ENCODE peak calls at places on chromosome 14, in six cellular contexts. I, S, K, E, J and T are unnamed samples.

GRCh38 chr14:106879241-106879640 is 1352.9 kb downstream of the TMEM121 start:
- DNase-seq in K (peak; percentile 23), E (peak; percentile 72), I (no peak), S (peak; percentile 49), J (peak; percentile 10), T (no peak)

GRCh38 chr14:99604766-99605298 is 825 bp upstream of the CCDC85C start:
- DNase-seq in I (peak; percentile 23), E (peak; percentile 33), K (peak; percentile 56), S (no peak), J (no peak), T (peak; percentile 78)

GRCh38 chr14:104086210-104086660 is 735 bp downstream of the ASPG start:
- DNase-seq in E (peak; percentile 20), K (no peak), J (no peak), S (peak; percentile 19), I (no peak), T (no peak)

GRCh38 chr14:71742491-71742890 is 189.7 kb upstream of the RGS6 start:
- DNase-seq in J (no peak), K (no peak), E (no peak), I (no peak), S (no peak), T (no peak)

GRCh38 chr14:22422238-22422637 is 166.8 kb downstream of the DAD1 start:
- DNase-seq in J (no peak), E (no peak), S (no peak), K (no peak), I (no peak), T (no peak)

GRCh38 chr14:89479802-89480201 is 62.8 kb upstream of the FOXN3 start:
- DNase-seq in S (no peak), K (no peak), J (no peak), I (no peak), E (no peak), T (no peak)

GRCh38 chr14:106846218-106846617 is 1319.8 kb downstream of the TMEM121 start:
- DNase-seq in E (no peak), S (no peak), K (no peak), J (no peak), I (no peak), T (no peak)

GRCh38 chr14:99430491-99430890 is 50.2 kb downstream of the SETD3 start:
- DNase-seq in S (peak; percentile 58), K (peak; percentile 43), E (no peak), I (no peak), J (no peak), T (no peak)

GRCh38 chr14:84445486-84445885 is 1084.5 kb upstream of the FLRT2 start:
- DNase-seq in S (no peak), K (no peak), J (no peak), I (no peak), E (no peak), T (no peak)

GRCh38 chr14:90629471-90629870 is 186.8 kb downstream of the TTC7B start:
- DNase-seq in J (no peak), S (peak; percentile 69), E (no peak), K (no peak), I (no peak), T (no peak)

GRCh38 chr14:78164226-78164853 is 5.8 kb upstream of the NRXN3 start:
- DNase-seq in S (peak; percentile 30), E (peak; percentile 31), K (peak; percentile 60), I (no peak), J (peak; percentile 12), T (peak; percentile 18)

GRCh38 chr14:93734086-93734822 is 54.0 kb downstream of the PRIMA1 start:
- DNase-seq in K (no peak), S (no peak), J (no peak), I (no peak), E (no peak), T (no peak)

GRCh38 chr14:64190974-64191502 is 103.1 kb downstream of the ESR2 start:
- DNase-seq in S (no peak), J (no peak), K (no peak), E (no peak), I (no peak), T (no peak)

GRCh38 chr14:65432361-65432948 is 19.9 kb downstream of the FUT8 start:
- DNase-seq in I (no peak), K (no peak), S (no peak), E (no peak), J (no peak), T (no peak)

GRCh38 chr14:39108791-39109190 is 5.3 kb upstream of the GEMIN2 start:
- DNase-seq in I (no peak), S (no peak), K (no peak), J (no peak), E (no peak), T (no peak)

GRCh38 chr14:32561520-32561919 is 232.4 kb downstream of the AKAP6 start:
- DNase-seq in J (no peak), I (no peak), K (no peak), E (no peak), S (no peak), T (peak; percentile 22)

GRCh38 chr14:30994681-30995620 is 30.5 kb upstream of the AP4S1 start:
- DNase-seq in E (no peak), K (no peak), S (no peak), J (no peak), I (no peak), T (no peak)

GRCh38 chr14:76497550-76498484 is 121.9 kb downstream of the ESRRB start:
- DNase-seq in I (no peak), K (no peak), E (no peak), S (no peak), J (no peak), T (no peak)

DNA sequence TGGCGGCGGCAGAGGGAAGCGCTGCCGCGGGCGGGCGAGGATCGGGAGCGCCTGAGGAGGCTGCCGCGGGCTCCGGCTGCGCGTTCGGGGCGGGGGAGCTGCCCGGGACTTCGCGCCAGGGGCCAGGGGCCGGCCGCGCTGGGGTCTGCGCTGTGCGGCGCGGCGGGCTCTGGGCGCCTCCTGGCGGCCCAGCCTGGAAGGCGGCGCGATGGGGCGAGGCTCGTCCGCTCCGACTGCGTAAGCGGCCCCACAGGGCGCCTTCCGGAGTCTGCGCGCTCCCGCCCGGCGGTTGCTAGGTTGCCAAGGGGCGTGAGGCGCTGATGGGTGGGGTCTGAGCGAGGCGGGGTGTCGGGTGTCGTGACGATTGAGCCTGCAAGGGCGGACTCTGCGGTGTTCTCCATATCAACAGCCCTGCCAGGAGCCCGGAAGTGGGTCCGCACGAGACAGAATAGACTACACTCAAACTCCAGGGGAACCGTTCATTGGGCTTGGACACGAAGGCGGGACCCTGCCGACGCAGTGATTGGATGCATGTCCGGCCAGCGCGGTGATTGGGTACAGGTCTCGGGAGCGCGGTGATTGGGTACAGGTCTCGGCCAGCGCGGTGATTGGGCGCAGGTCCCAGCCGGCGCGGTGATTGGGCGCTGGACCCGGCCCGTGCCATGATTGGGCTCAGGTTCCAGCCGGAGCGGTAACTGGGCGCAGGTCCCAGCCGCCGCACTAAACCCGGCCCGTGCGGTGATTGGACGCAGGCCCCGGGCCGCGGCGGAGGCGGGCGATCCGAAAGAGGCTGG is at the start of gene TEDC1:
- DNase-seq in E (peak; percentile 99), K (peak; percentile 96), I (peak; percentile 100), S (peak; percentile 100), J (peak; percentile 100), T (peak; percentile 99)
- TF ChIP-seq POLR2A in E (peak; percentile 75), K (no peak), I (peak; percentile 74), S (no peak), J (peak; percentile 70), T (peak; percentile 32)

DNA sequence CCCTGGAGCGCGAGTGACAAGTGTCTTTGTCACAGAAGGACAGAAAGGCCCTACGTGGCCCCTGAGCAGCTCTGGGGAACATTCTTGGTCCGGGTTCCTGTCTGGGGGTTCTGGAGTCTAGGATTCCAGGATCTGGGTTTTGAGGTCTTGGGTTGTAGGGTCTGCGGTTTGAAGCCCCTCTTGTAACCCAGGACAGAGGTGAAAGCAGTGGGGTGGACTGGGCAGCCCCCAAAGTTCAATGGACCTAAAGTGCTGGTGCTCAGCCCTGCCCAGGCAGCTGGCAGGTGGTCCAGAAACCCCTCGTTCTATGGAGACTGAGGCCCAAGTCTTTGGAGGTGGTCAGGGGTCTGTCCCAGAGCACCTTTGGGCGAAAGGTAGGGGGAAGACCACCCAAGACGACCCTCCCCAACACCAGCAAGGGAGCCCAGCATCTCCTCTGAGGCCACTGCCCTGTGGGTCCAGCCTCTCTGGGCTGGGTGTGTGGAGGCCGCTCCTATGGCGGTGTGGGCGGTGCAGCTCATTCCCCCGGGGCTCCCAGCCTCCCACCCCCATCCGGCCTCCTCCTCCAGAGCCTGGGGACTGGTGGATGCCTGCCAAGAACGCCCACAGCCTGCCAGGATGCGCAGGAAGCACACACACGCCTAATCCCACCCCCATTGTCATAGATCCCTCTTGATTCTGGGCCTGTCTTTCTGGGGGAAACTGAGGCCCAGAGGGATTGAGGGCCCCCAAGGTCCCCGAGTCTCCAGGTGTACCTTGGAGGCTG is 30.2 kb upstream of the ANKRD9 start:
- DNase-seq in S (no peak), E (no peak), I (no peak), J (no peak), K (no peak), T (no peak)
- TF ChIP-seq POLR2A in S (no peak), E (no peak), I (no peak), J (no peak), K (no peak), T (no peak)

GRCh38 chr14:75427482-75428229 is at the start of gene JDP2:
- DNase-seq in K (peak; percentile 64), I (peak; percentile 92), J (peak; percentile 22), E (peak; percentile 94), S (peak; percentile 94), T (peak; percentile 50)
- TF ChIP-seq POLR2A in K (peak; percentile 37), I (peak; percentile 74), J (no peak), E (peak; percentile 78), S (peak; percentile 87), T (peak; percentile 40)

GRCh38 chr14:68193970-68194634 is 374.5 kb downstream of the RAD51B start:
- DNase-seq in I (no peak), K (no peak), J (no peak), S (no peak), E (no peak), T (no peak)
- TF ChIP-seq POLR2A in I (no peak), K (no peak), J (no peak), S (no peak), E (no peak), T (no peak)

GRCh38 chr14:75002392-75003249 is at the start of gene EIF2B2:
- DNase-seq in E (peak; percentile 98), K (peak; percentile 95), S (peak; percentile 98), J (peak; percentile 92), I (peak; percentile 98), T (peak; percentile 70)
- TF ChIP-seq POLR2A in E (peak; percentile 68), K (peak; percentile 47), S (peak; percentile 80), J (peak; percentile 6), I (peak; percentile 67), T (peak; percentile 53)

GRCh38 chr14:102914474-102915291 is 7.8 kb upstream of the AMN start:
- DNase-seq in K (no peak), J (no peak), E (no peak), S (no peak), I (no peak), T (no peak)
- TF ChIP-seq POLR2A in K (no peak), J (no peak), E (no peak), S (no peak), I (no peak), T (no peak)

DNA sequence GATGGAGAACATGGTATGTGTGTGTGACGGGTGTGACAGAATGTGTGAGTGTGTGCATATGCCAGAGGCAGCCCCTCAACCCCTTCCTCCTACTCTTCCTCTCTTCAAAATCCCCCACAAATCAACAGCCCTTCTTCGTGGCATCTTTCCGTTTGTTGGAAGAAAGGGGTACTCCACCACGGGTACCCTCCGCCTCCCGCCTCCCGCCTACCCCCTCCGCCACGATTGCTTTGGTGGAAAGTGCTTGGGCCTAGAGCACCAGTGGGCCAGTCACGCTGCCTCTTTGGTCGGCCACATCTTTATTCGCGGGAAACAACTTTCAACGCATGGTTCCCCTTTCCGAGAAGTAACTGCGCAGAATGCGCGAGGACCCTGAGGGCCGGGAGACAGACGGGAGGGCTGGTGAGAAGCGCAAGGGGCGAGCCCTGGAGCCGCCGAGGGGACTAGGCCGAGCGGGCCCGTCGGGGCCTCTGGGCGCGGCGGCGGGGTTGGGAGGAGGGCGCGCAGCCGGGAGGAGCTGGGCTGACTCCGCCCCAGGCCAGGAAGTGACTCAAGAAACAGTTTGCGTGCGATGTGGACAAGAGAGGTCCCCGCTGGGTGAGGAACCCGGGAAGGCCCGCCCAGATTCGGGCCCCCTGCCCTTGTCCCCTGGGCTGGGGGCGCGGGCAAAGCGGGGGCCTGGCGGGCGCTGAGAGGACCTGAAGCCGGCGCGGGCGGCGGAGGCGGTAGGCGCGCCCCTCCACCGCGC is at the start of the genes CBLN3 and KHNYN:
- DNase-seq in S (peak; percentile 96), I (peak; percentile 86), E (peak; percentile 93), K (peak; percentile 96), J (peak; percentile 74), T (peak; percentile 87)
- TF ChIP-seq POLR2A in S (peak; percentile 87), I (peak; percentile 83), E (peak; percentile 98), K (peak; percentile 72), J (peak; percentile 58), T (peak; percentile 57)